ENCODE peak calls at places on chromosomes 13 and 19, in four cellular contexts. One of them, this sample, is unnamed.

GRCh38 chr13:110328509-110328908 is 21.4 kb downstream of the COL4A2 start:
- DNase-seq in fibroblast of the aortic adventitia: no peak
- DNase-seq in HFFc6: no peak
- DNase-seq in MCF 10A: no peak
- DNase-seq in this sample: no peak

GRCh38 chr19:16106121-16106520 is 5.6 kb upstream of the RAB8A start:
- DNase-seq in HFFc6: peak; percentile 42
- DNase-seq in MCF 10A: no peak
- DNase-seq in fibroblast of the aortic adventitia: no peak
- DNase-seq in this sample: peak; percentile 64

GRCh38 chr13:102707465-102707864 is 12.6 kb upstream of the METTL21C start:
- DNase-seq in MCF 10A: peak; percentile 80
- DNase-seq in fibroblast of the aortic adventitia: peak; percentile 98
- DNase-seq in HFFc6: peak; percentile 90
- DNase-seq in this sample: no peak

GRCh38 chr13:47886314-47886713 is 114.8 kb downstream of the SUCLA2 start:
- DNase-seq in HFFc6: no peak
- DNase-seq in MCF 10A: no peak
- DNase-seq in fibroblast of the aortic adventitia: no peak
- DNase-seq in this sample: no peak

GRCh38 chr13:74040200-74040599 is 94.0 kb downstream of the KLF12 start:
- DNase-seq in fibroblast of the aortic adventitia: peak; percentile 17
- DNase-seq in MCF 10A: peak; percentile 54
- DNase-seq in HFFc6: no peak
- DNase-seq in this sample: peak; percentile 67

GRCh38 chr19:42074513-42075363 is 1.2 kb upstream of the ZNF574 start:
- DNase-seq in MCF 10A: no peak
- DNase-seq in fibroblast of the aortic adventitia: no peak
- DNase-seq in HFFc6: no peak
- DNase-seq in this sample: peak; percentile 70

GRCh38 chr13:21957833-21958232 is 287.0 kb downstream of the FGF9 start:
- DNase-seq in fibroblast of the aortic adventitia: no peak
- DNase-seq in HFFc6: no peak
- DNase-seq in MCF 10A: no peak
- DNase-seq in this sample: no peak

GRCh38 chr19:2371656-2372055 is 11.6 kb downstream of the TMPRSS9 start:
- DNase-seq in MCF 10A: no peak
- DNase-seq in fibroblast of the aortic adventitia: no peak
- DNase-seq in HFFc6: peak; percentile 75
- DNase-seq in this sample: no peak

GRCh38 chr19:55339225-55340143 is at the start of gene KMT5C:
- DNase-seq in HFFc6: peak; percentile 100
- DNase-seq in MCF 10A: peak; percentile 100
- DNase-seq in fibroblast of the aortic adventitia: peak; percentile 100
- DNase-seq in this sample: peak; percentile 100

GRCh38 chr19:55342044-55342531 is 2.4 kb downstream of the KMT5C start:
- DNase-seq in HFFc6: no peak
- DNase-seq in MCF 10A: no peak
- DNase-seq in fibroblast of the aortic adventitia: no peak
- DNase-seq in this sample: no peak

GRCh38 chr19:55340144-55340783 is 588 bp downstream of the KMT5C start:
- DNase-seq in fibroblast of the aortic adventitia: no peak
- DNase-seq in MCF 10A: no peak
- DNase-seq in HFFc6: no peak
- DNase-seq in this sample: peak; percentile 39

GRCh38 chr19:55341191-55342043 is 1.7 kb downstream of the KMT5C start:
- DNase-seq in fibroblast of the aortic adventitia: peak; percentile 47
- DNase-seq in MCF 10A: peak; percentile 66
- DNase-seq in HFFc6: peak; percentile 41
- DNase-seq in this sample: peak; percentile 77

DNA sequence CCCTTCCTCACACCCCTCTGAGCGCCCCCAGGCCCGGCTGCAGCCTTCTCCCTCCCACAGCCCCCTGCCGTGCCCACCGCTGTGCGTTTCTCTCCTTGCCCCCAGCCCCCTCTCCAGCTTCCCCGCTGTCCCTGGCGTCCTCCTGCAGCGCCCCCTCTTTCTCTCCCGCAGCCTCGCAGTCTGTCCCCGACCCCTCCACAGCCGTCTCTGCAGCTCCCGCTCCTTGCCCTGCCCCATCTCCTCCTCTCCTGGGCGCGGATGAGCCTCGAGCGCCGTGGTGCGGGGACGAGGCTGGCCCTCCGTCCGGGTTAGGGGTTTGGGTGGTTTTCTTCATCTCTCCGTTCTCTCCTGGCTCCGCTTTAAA is 1.1 kb downstream of the KMT5C start:
- DNase-seq in HFFc6: no peak
- DNase-seq in MCF 10A: no peak
- DNase-seq in fibroblast of the aortic adventitia: no peak
- DNase-seq in this sample: no peak
- TF ChIP-seq CTCF in HFFc6: peak; percentile 51
- TF ChIP-seq CTCF in MCF 10A: no peak
- TF ChIP-seq CTCF in fibroblast of the aortic adventitia: no peak
- TF ChIP-seq CTCF in this sample: peak; percentile 14

GRCh38 chr19:51398096-51398704 is 7.8 kb upstream of the C19orf84 start:
- DNase-seq in fibroblast of the aortic adventitia: peak; percentile 41
- DNase-seq in MCF 10A: peak; percentile 43
- DNase-seq in HFFc6: peak; percentile 50
- DNase-seq in this sample: peak; percentile 44
- TF ChIP-seq CTCF in fibroblast of the aortic adventitia: peak; percentile 58
- TF ChIP-seq CTCF in MCF 10A: peak; percentile 30
- TF ChIP-seq CTCF in HFFc6: peak; percentile 74
- TF ChIP-seq CTCF in this sample: peak; percentile 61

DNA sequence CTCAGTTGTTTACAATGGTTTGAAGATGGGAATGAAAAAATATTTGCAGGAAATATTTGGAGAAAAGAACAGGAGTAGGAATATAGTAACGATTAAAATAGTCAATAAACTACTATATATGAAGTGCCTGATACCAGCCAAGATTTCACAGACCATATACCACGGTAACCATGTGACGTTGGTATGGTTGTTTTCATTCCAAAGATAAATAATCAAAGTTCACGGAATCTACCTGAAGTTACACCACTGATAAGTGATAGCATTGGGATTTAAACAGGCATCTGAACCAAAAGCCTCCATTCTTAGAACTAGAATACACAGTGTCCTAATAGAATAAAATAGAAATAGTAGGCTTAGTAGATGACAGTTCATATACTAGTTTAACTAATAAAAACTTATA is 123.5 kb downstream of the RBM26 start:
- DNase-seq in HFFc6: no peak
- DNase-seq in fibroblast of the aortic adventitia: no peak
- DNase-seq in MCF 10A: no peak
- DNase-seq in this sample: no peak
- TF ChIP-seq CTCF in HFFc6: no peak
- TF ChIP-seq CTCF in fibroblast of the aortic adventitia: no peak
- TF ChIP-seq CTCF in MCF 10A: no peak
- TF ChIP-seq CTCF in this sample: no peak

GRCh38 chr19:4256563-4256962 is 9.7 kb downstream of the YJU2 start:
- DNase-seq in MCF 10A: no peak
- DNase-seq in fibroblast of the aortic adventitia: no peak
- DNase-seq in HFFc6: no peak
- DNase-seq in this sample: no peak
- TF ChIP-seq CTCF in MCF 10A: no peak
- TF ChIP-seq CTCF in fibroblast of the aortic adventitia: no peak
- TF ChIP-seq CTCF in HFFc6: peak; percentile 41
- TF ChIP-seq CTCF in this sample: no peak

GRCh38 chr19:7831452-7831851 is 1.4 kb downstream of the EVI5L start:
- DNase-seq in fibroblast of the aortic adventitia: peak; percentile 48
- DNase-seq in HFFc6: no peak
- DNase-seq in MCF 10A: peak; percentile 68
- DNase-seq in this sample: no peak
- TF ChIP-seq CTCF in fibroblast of the aortic adventitia: peak; percentile 59
- TF ChIP-seq CTCF in HFFc6: peak; percentile 55
- TF ChIP-seq CTCF in MCF 10A: peak; percentile 33
- TF ChIP-seq CTCF in this sample: peak; percentile 5

DNA sequence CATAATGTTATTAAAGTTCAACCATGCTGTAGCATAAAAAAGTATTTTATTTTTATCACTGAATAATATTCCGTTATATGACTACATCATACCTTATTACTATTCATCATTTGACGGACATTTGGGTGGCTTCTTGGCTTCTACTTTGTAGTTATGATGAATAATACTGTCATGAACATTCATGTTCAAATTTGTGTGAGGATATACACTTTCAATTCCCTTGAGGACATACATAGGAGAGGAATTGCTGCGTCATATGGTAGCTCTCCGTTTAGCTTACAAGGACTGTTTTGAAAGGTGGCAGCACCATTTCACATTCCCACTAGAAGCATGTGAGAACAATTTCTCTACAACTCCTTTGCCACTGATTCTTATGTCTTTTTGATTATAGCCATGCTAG is 910.8 kb upstream of the MIR17HG start:
- DNase-seq in MCF 10A: no peak
- DNase-seq in fibroblast of the aortic adventitia: no peak
- DNase-seq in HFFc6: no peak
- DNase-seq in this sample: no peak
- TF ChIP-seq CTCF in MCF 10A: no peak
- TF ChIP-seq CTCF in fibroblast of the aortic adventitia: no peak
- TF ChIP-seq CTCF in HFFc6: no peak
- TF ChIP-seq CTCF in this sample: no peak

GRCh38 chr19:10655457-10656312 is 1.5 kb downstream of the ILF3 start:
- DNase-seq in MCF 10A: peak; percentile 29
- DNase-seq in fibroblast of the aortic adventitia: peak; percentile 23
- DNase-seq in HFFc6: peak; percentile 42
- DNase-seq in this sample: no peak
- TF ChIP-seq CTCF in MCF 10A: no peak
- TF ChIP-seq CTCF in fibroblast of the aortic adventitia: peak; percentile 13
- TF ChIP-seq CTCF in HFFc6: peak; percentile 26
- TF ChIP-seq CTCF in this sample: no peak

GRCh38 chr13:23667750-23668149 is 97.5 kb downstream of the TNFRSF19 start:
- DNase-seq in fibroblast of the aortic adventitia: no peak
- DNase-seq in MCF 10A: no peak
- DNase-seq in HFFc6: no peak
- DNase-seq in this sample: peak; percentile 37
- TF ChIP-seq CTCF in fibroblast of the aortic adventitia: no peak
- TF ChIP-seq CTCF in MCF 10A: peak; percentile 7
- TF ChIP-seq CTCF in HFFc6: peak; percentile 37
- TF ChIP-seq CTCF in this sample: peak; percentile 4

GRCh38 chr19:49118565-49119410 is at the start of gene C19orf73:
- DNase-seq in HFFc6: peak; percentile 92
- DNase-seq in MCF 10A: peak; percentile 95
- DNase-seq in fibroblast of the aortic adventitia: peak; percentile 90
- DNase-seq in this sample: peak; percentile 97
- TF ChIP-seq CTCF in HFFc6: peak; percentile 46
- TF ChIP-seq CTCF in MCF 10A: no peak
- TF ChIP-seq CTCF in fibroblast of the aortic adventitia: peak; percentile 26
- TF ChIP-seq CTCF in this sample: peak; percentile 6

GRCh38 chr19:51015691-51016267 is 3.7 kb downstream of the KLK10 start:
- DNase-seq in MCF 10A: no peak
- DNase-seq in fibroblast of the aortic adventitia: no peak
- DNase-seq in HFFc6: no peak
- DNase-seq in this sample: no peak

GRCh38 chr19:51010066-51010795 is 8.8 kb upstream of the KLK8 start:
- DNase-seq in fibroblast of the aortic adventitia: no peak
- DNase-seq in MCF 10A: peak; percentile 5
- DNase-seq in HFFc6: no peak
- DNase-seq in this sample: no peak

GRCh38 chr19:51016798-51017683 is 2.5 kb downstream of the KLK10 start:
- DNase-seq in fibroblast of the aortic adventitia: peak; percentile 39
- DNase-seq in MCF 10A: no peak
- DNase-seq in HFFc6: no peak
- DNase-seq in this sample: peak; percentile 53

GRCh38 chr19:51012661-51013190 is 6.8 kb downstream of the KLK10 start:
- DNase-seq in HFFc6: no peak
- DNase-seq in fibroblast of the aortic adventitia: no peak
- DNase-seq in MCF 10A: no peak
- DNase-seq in this sample: peak; percentile 10

GRCh38 chr19:51014242-51014641 is 5.3 kb downstream of the KLK10 start:
- DNase-seq in fibroblast of the aortic adventitia: no peak
- DNase-seq in HFFc6: no peak
- DNase-seq in MCF 10A: no peak
- DNase-seq in this sample: no peak
- TF ChIP-seq CTCF in fibroblast of the aortic adventitia: no peak
- TF ChIP-seq CTCF in HFFc6: no peak
- TF ChIP-seq CTCF in MCF 10A: no peak
- TF ChIP-seq CTCF in this sample: no peak

This sample was measured in GM12865.